ENCODE peak calls at places on chromosomes 3 and 15, in five cellular contexts. One of them, this sample, is unnamed.

GRCh38 chr3:181252626-181253025 is 263.1 kb upstream of the DNAJC19 start:
- DNase-seq in cardiac fibroblast: no peak
- DNase-seq in foreskin fibroblast: no peak
- DNase-seq in thoracic aorta: no peak
- DNase-seq in CD4-positive, alpha-beta T cell: no peak
- DNase-seq in this sample: no peak

GRCh38 chr3:80767599-80767998 is 993.8 kb downstream of the GBE1 start:
- DNase-seq in cardiac fibroblast: peak; percentile 2
- DNase-seq in foreskin fibroblast: no peak
- DNase-seq in thoracic aorta: no peak
- DNase-seq in CD4-positive, alpha-beta T cell: no peak
- DNase-seq in this sample: no peak

GRCh38 chr3:42996633-42997075 is 17.5 kb downstream of the GASK1A start:
- DNase-seq in cardiac fibroblast: no peak
- DNase-seq in foreskin fibroblast: no peak
- DNase-seq in thoracic aorta: peak; percentile 19
- DNase-seq in CD4-positive, alpha-beta T cell: no peak
- DNase-seq in this sample: no peak

GRCh38 chr3:39166932-39167532 is 13.6 kb upstream of the CSRNP1 start:
- DNase-seq in cardiac fibroblast: peak; percentile 98
- DNase-seq in foreskin fibroblast: peak; percentile 96
- DNase-seq in thoracic aorta: no peak
- DNase-seq in CD4-positive, alpha-beta T cell: no peak
- DNase-seq in this sample: no peak

GRCh38 chr3:53083496-53083895 is 37.6 kb upstream of the SFMBT1 start:
- DNase-seq in cardiac fibroblast: peak; percentile 78
- DNase-seq in foreskin fibroblast: peak; percentile 92
- DNase-seq in thoracic aorta: no peak
- DNase-seq in CD4-positive, alpha-beta T cell: no peak
- DNase-seq in this sample: no peak

GRCh38 chr3:56800373-56801150 is 1.2 kb downstream of the ARHGEF3 start:
- DNase-seq in cardiac fibroblast: no peak
- DNase-seq in foreskin fibroblast: no peak
- DNase-seq in thoracic aorta: no peak
- DNase-seq in CD4-positive, alpha-beta T cell: peak; percentile 72
- DNase-seq in this sample: no peak

GRCh38 chr15:29811691-29812383 is 10.4 kb downstream of the TJP1 start:
- DNase-seq in cardiac fibroblast: no peak
- DNase-seq in foreskin fibroblast: no peak
- DNase-seq in thoracic aorta: no peak
- DNase-seq in CD4-positive, alpha-beta T cell: no peak
- DNase-seq in this sample: no peak

GRCh38 chr3:42192334-42193200 is 73.4 kb downstream of the CCK start:
- DNase-seq in cardiac fibroblast: no peak
- DNase-seq in foreskin fibroblast: no peak
- DNase-seq in thoracic aorta: no peak
- DNase-seq in CD4-positive, alpha-beta T cell: no peak
- DNase-seq in this sample: no peak

GRCh38 chr3:197256836-197257444 is 41.5 kb downstream of the DLG1 start:
- DNase-seq in cardiac fibroblast: peak; percentile 73
- DNase-seq in foreskin fibroblast: peak; percentile 64
- DNase-seq in thoracic aorta: no peak
- DNase-seq in CD4-positive, alpha-beta T cell: no peak
- DNase-seq in this sample: no peak

GRCh38 chr15:85414495-85414894 is 34.1 kb downstream of the AKAP13 start:
- DNase-seq in cardiac fibroblast: peak; percentile 63
- DNase-seq in foreskin fibroblast: peak; percentile 47
- DNase-seq in thoracic aorta: no peak
- DNase-seq in CD4-positive, alpha-beta T cell: no peak
- DNase-seq in this sample: no peak

GRCh38 chr3:58353722-58354553 is 21.2 kb downstream of the PXK start:
- DNase-seq in cardiac fibroblast: peak; percentile 48
- DNase-seq in foreskin fibroblast: peak; percentile 54
- DNase-seq in thoracic aorta: no peak
- DNase-seq in CD4-positive, alpha-beta T cell: no peak
- DNase-seq in this sample: no peak

GRCh38 chr3:188361888-188362287 is 207.9 kb downstream of the LPP start:
- DNase-seq in cardiac fibroblast: no peak
- DNase-seq in foreskin fibroblast: no peak
- DNase-seq in thoracic aorta: no peak
- DNase-seq in CD4-positive, alpha-beta T cell: no peak
- DNase-seq in this sample: no peak

GRCh38 chr15:92908369-92909057 is 8.4 kb downstream of the CHD2 start:
- DNase-seq in cardiac fibroblast: no peak
- DNase-seq in foreskin fibroblast: no peak
- DNase-seq in thoracic aorta: no peak
- DNase-seq in CD4-positive, alpha-beta T cell: no peak
- DNase-seq in this sample: no peak

GRCh38 chr15:79970921-79971434 is at the start of gene BCL2A1:
- DNase-seq in cardiac fibroblast: peak; percentile 72
- DNase-seq in foreskin fibroblast: peak; percentile 75
- DNase-seq in thoracic aorta: no peak
- DNase-seq in CD4-positive, alpha-beta T cell: no peak
- DNase-seq in this sample: no peak

GRCh38 chr3:49007068-49007770 is at the start of gene WDR6:
- DNase-seq in cardiac fibroblast: peak; percentile 99
- DNase-seq in foreskin fibroblast: peak; percentile 99
- DNase-seq in thoracic aorta: peak; percentile 93
- DNase-seq in CD4-positive, alpha-beta T cell: peak; percentile 96
- DNase-seq in this sample: peak; percentile 94
- TF ChIP-seq CTCF in cardiac fibroblast: peak; percentile 27
- TF ChIP-seq CTCF in foreskin fibroblast: peak; percentile 9
- TF ChIP-seq CTCF in thoracic aorta: no peak
- TF ChIP-seq CTCF in CD4-positive, alpha-beta T cell: peak; percentile 19
- TF ChIP-seq CTCF in this sample: no peak

GRCh38 chr3:88641033-88641604 is 466.3 kb upstream of the EPHA3 start:
- DNase-seq in cardiac fibroblast: no peak
- DNase-seq in foreskin fibroblast: no peak
- DNase-seq in thoracic aorta: no peak
- DNase-seq in CD4-positive, alpha-beta T cell: no peak
- DNase-seq in this sample: no peak
- TF ChIP-seq CTCF in cardiac fibroblast: no peak
- TF ChIP-seq CTCF in foreskin fibroblast: no peak
- TF ChIP-seq CTCF in thoracic aorta: no peak
- TF ChIP-seq CTCF in CD4-positive, alpha-beta T cell: no peak
- TF ChIP-seq CTCF in this sample: no peak

GRCh38 chr3:102471001-102471400 is 36.2 kb downstream of the ZPLD1 start:
- DNase-seq in cardiac fibroblast: no peak
- DNase-seq in foreskin fibroblast: no peak
- DNase-seq in thoracic aorta: no peak
- DNase-seq in CD4-positive, alpha-beta T cell: no peak
- DNase-seq in this sample: no peak
- TF ChIP-seq CTCF in cardiac fibroblast: no peak
- TF ChIP-seq CTCF in foreskin fibroblast: no peak
- TF ChIP-seq CTCF in thoracic aorta: no peak
- TF ChIP-seq CTCF in CD4-positive, alpha-beta T cell: no peak
- TF ChIP-seq CTCF in this sample: no peak

GRCh38 chr3:141875374-141875892 is 1.0 kb upstream of the ATP1B3 start:
- DNase-seq in cardiac fibroblast: peak; percentile 84
- DNase-seq in foreskin fibroblast: peak; percentile 91
- DNase-seq in thoracic aorta: peak; percentile 55
- DNase-seq in CD4-positive, alpha-beta T cell: peak; percentile 84
- DNase-seq in this sample: peak; percentile 64
- TF ChIP-seq CTCF in cardiac fibroblast: peak; percentile 95
- TF ChIP-seq CTCF in foreskin fibroblast: peak; percentile 97
- TF ChIP-seq CTCF in thoracic aorta: peak; percentile 73
- TF ChIP-seq CTCF in CD4-positive, alpha-beta T cell: peak; percentile 90
- TF ChIP-seq CTCF in this sample: peak; percentile 66

DNA sequence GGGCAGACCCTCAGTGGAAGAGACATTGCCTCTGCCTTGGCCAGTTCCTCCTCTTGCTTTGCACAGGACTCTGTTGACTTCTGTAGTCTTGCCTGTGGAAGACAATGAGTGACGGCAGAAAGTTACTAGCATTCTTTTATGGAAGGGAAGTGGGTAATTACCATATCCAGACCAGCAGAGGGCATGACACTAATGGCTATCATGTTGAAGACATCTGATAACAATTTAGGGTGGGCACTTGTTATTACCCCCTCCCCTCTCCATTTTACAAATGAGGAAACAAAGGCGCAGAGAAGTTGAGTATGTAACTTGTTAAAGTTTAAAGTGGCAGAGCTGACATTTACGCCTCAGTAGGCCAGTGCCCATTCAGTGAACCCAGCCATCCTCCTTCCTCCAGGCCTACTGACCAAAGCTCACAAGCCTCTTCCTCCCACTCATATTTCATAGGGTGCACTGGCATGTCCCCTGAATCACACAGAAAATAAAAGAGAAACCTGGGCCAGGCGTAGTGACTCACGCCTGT is 48.2 kb upstream of the FMN1 start:
- DNase-seq in cardiac fibroblast: no peak
- DNase-seq in foreskin fibroblast: no peak
- DNase-seq in thoracic aorta: no peak
- DNase-seq in CD4-positive, alpha-beta T cell: no peak
- DNase-seq in this sample: no peak
- TF ChIP-seq CTCF in cardiac fibroblast: peak; percentile 55
- TF ChIP-seq CTCF in foreskin fibroblast: peak; percentile 54
- TF ChIP-seq CTCF in thoracic aorta: no peak
- TF ChIP-seq CTCF in CD4-positive, alpha-beta T cell: no peak
- TF ChIP-seq CTCF in this sample: peak; percentile 51

This sample was measured in mesothelial cell of epicardium.